ENCODE peak calls at places on chromosome 22, in six cellular contexts. One of them, this sample, is unnamed.

GRCh38 chr22:34403667-34404066 is 483.4 kb upstream of the LARGE1 start:
- DNase-seq in HFF-Myc: no peak
- DNase-seq in K562: no peak
- DNase-seq in RWPE1: no peak
- DNase-seq in adrenal gland: no peak
- DNase-seq in hepatocyte: no peak
- DNase-seq in this sample: no peak

GRCh38 chr22:45548991-45549736 is 46.5 kb downstream of the FBLN1 start:
- DNase-seq in HFF-Myc: peak; percentile 78
- DNase-seq in K562: peak; percentile 41
- DNase-seq in RWPE1: peak; percentile 48
- DNase-seq in adrenal gland: no peak
- DNase-seq in hepatocyte: peak; percentile 82
- DNase-seq in this sample: peak; percentile 85

GRCh38 chr22:23688571-23688970 is 2.2 kb upstream of the RGL4 start:
- DNase-seq in HFF-Myc: no peak
- DNase-seq in K562: no peak
- DNase-seq in RWPE1: no peak
- DNase-seq in adrenal gland: peak; percentile 21
- DNase-seq in hepatocyte: no peak
- DNase-seq in this sample: peak; percentile 63

GRCh38 chr22:24768537-24769374 is 5.8 kb downstream of the PIWIL3 start:
- DNase-seq in HFF-Myc: peak; percentile 26
- DNase-seq in K562: peak; percentile 38
- DNase-seq in RWPE1: peak; percentile 34
- DNase-seq in adrenal gland: peak; percentile 87
- DNase-seq in hepatocyte: peak; percentile 81
- DNase-seq in this sample: no peak

GRCh38 chr22:19595532-19595931 is 71.3 kb upstream of the CLDN5 start:
- DNase-seq in HFF-Myc: no peak
- DNase-seq in K562: no peak
- DNase-seq in RWPE1: no peak
- DNase-seq in adrenal gland: no peak
- DNase-seq in hepatocyte: no peak
- DNase-seq in this sample: peak; percentile 9

GRCh38 chr22:31272522-31273446 is 19.5 kb downstream of the PIK3IP1 start:
- DNase-seq in HFF-Myc: peak; percentile 30
- DNase-seq in K562: peak; percentile 27
- DNase-seq in RWPE1: no peak
- DNase-seq in adrenal gland: peak; percentile 85
- DNase-seq in hepatocyte: peak; percentile 83
- DNase-seq in this sample: no peak

GRCh38 chr22:46528121-46528610 is 9.3 kb downstream of the CELSR1 start:
- DNase-seq in HFF-Myc: no peak
- DNase-seq in K562: no peak
- DNase-seq in RWPE1: peak; percentile 83
- DNase-seq in adrenal gland: no peak
- DNase-seq in hepatocyte: peak; percentile 82
- DNase-seq in this sample: peak; percentile 83

GRCh38 chr22:24430431-24431308 is 3.3 kb downstream of the ADORA2A start:
- DNase-seq in HFF-Myc: no peak
- DNase-seq in K562: no peak
- DNase-seq in RWPE1: no peak
- DNase-seq in adrenal gland: no peak
- DNase-seq in hepatocyte: no peak
- DNase-seq in this sample: peak; percentile 80

GRCh38 chr22:44212936-44213335 is 32.2 kb downstream of the PARVG start:
- DNase-seq in HFF-Myc: no peak
- DNase-seq in K562: no peak
- DNase-seq in RWPE1: no peak
- DNase-seq in adrenal gland: no peak
- DNase-seq in hepatocyte: no peak
- DNase-seq in this sample: no peak

GRCh38 chr22:45528046-45528445 is 25.4 kb downstream of the FBLN1 start:
- DNase-seq in HFF-Myc: no peak
- DNase-seq in K562: no peak
- DNase-seq in RWPE1: no peak
- DNase-seq in adrenal gland: no peak
- DNase-seq in hepatocyte: no peak
- DNase-seq in this sample: no peak

GRCh38 chr22:41285441-41285819 is 557 bp downstream of the RANGAP1 start:
- DNase-seq in HFF-Myc: no peak
- DNase-seq in K562: peak; percentile 69
- DNase-seq in RWPE1: peak; percentile 81
- DNase-seq in adrenal gland: peak; percentile 94
- DNase-seq in hepatocyte: peak; percentile 92
- DNase-seq in this sample: no peak

GRCh38 chr22:25358421-25359170 is 139.2 kb downstream of the CRYBB2 start:
- DNase-seq in HFF-Myc: no peak
- DNase-seq in K562: no peak
- DNase-seq in RWPE1: no peak
- DNase-seq in adrenal gland: no peak
- DNase-seq in hepatocyte: no peak
- DNase-seq in this sample: peak; percentile 87

GRCh38 chr22:25970348-25970995 is 198.8 kb upstream of the SEZ6L start:
- DNase-seq in HFF-Myc: no peak
- DNase-seq in K562: no peak
- DNase-seq in RWPE1: no peak
- DNase-seq in adrenal gland: no peak
- DNase-seq in hepatocyte: peak; percentile 8
- DNase-seq in this sample: no peak

GRCh38 chr22:46013460-46014416 is 36.8 kb upstream of the WNT7B start:
- DNase-seq in HFF-Myc: peak; percentile 89
- DNase-seq in K562: peak; percentile 89
- DNase-seq in RWPE1: peak; percentile 92
- DNase-seq in adrenal gland: peak; percentile 98
- DNase-seq in hepatocyte: peak; percentile 98
- DNase-seq in this sample: peak; percentile 98

GRCh38 chr22:29706493-29706892 is 13.3 kb upstream of the CABP7 start:
- DNase-seq in HFF-Myc: no peak
- DNase-seq in K562: no peak
- DNase-seq in RWPE1: no peak
- DNase-seq in adrenal gland: no peak
- DNase-seq in hepatocyte: no peak
- DNase-seq in this sample: no peak

GRCh38 chr22:19786264-19786585 is 25.6 kb downstream of the TBX1 start:
- DNase-seq in HFF-Myc: no peak
- DNase-seq in K562: no peak
- DNase-seq in RWPE1: no peak
- DNase-seq in adrenal gland: no peak
- DNase-seq in hepatocyte: no peak
- DNase-seq in this sample: peak; percentile 80

GRCh38 chr22:43337946-43338345 is 5.2 kb downstream of the SCUBE1 start:
- DNase-seq in HFF-Myc: no peak
- DNase-seq in K562: no peak
- DNase-seq in RWPE1: no peak
- DNase-seq in adrenal gland: no peak
- DNase-seq in hepatocyte: no peak
- DNase-seq in this sample: no peak

GRCh38 chr22:24068717-24069116 is 57.6 kb downstream of the CABIN1 start:
- DNase-seq in HFF-Myc: no peak
- DNase-seq in K562: no peak
- DNase-seq in RWPE1: no peak
- DNase-seq in adrenal gland: no peak
- DNase-seq in hepatocyte: no peak
- DNase-seq in this sample: no peak

GRCh38 chr22:44583854-44584253 is 85.8 kb upstream of the RTL6 start:
- DNase-seq in HFF-Myc: no peak
- DNase-seq in K562: no peak
- DNase-seq in RWPE1: no peak
- DNase-seq in adrenal gland: no peak
- DNase-seq in hepatocyte: no peak
- DNase-seq in this sample: peak; percentile 72

GRCh38 chr22:44862981-44863860 is 110.8 kb downstream of the ARHGAP8 start:
- DNase-seq in HFF-Myc: no peak
- DNase-seq in K562: peak; percentile 61
- DNase-seq in RWPE1: no peak
- DNase-seq in adrenal gland: no peak
- DNase-seq in hepatocyte: no peak
- DNase-seq in this sample: no peak

GRCh38 chr22:42961815-42962214 is 53.1 kb downstream of the PACSIN2 start:
- DNase-seq in HFF-Myc: no peak
- DNase-seq in K562: no peak
- DNase-seq in RWPE1: no peak
- DNase-seq in adrenal gland: peak; percentile 52
- DNase-seq in hepatocyte: no peak
- DNase-seq in this sample: no peak

GRCh38 chr22:39090426-39091064 is 6.5 kb upstream of the APOBEC3H start:
- DNase-seq in HFF-Myc: no peak
- DNase-seq in K562: no peak
- DNase-seq in RWPE1: peak; percentile 73
- DNase-seq in adrenal gland: no peak
- DNase-seq in hepatocyte: no peak
- DNase-seq in this sample: no peak

GRCh38 chr22:40498454-40499186 is 128.2 kb downstream of the SGSM3 start:
- DNase-seq in HFF-Myc: peak; percentile 80
- DNase-seq in K562: peak; percentile 11
- DNase-seq in RWPE1: peak; percentile 79
- DNase-seq in adrenal gland: no peak
- DNase-seq in hepatocyte: peak; percentile 63
- DNase-seq in this sample: no peak

GRCh38 chr22:46007003-46007847 is 30.3 kb upstream of the WNT7B start:
- DNase-seq in HFF-Myc: no peak
- DNase-seq in K562: no peak
- DNase-seq in RWPE1: peak; percentile 85
- DNase-seq in adrenal gland: peak; percentile 83
- DNase-seq in hepatocyte: no peak
- DNase-seq in this sample: peak; percentile 88

GRCh38 chr22:42724062-42724461 is 3.4 kb upstream of the A4GALT start:
- DNase-seq in HFF-Myc: no peak
- DNase-seq in K562: no peak
- DNase-seq in RWPE1: no peak
- DNase-seq in adrenal gland: no peak
- DNase-seq in hepatocyte: no peak
- DNase-seq in this sample: no peak

GRCh38 chr22:23313791-23314567 is 133.7 kb downstream of the BCR start:
- DNase-seq in HFF-Myc: no peak
- DNase-seq in K562: no peak
- DNase-seq in RWPE1: no peak
- DNase-seq in adrenal gland: peak; percentile 43
- DNase-seq in hepatocyte: no peak
- DNase-seq in this sample: no peak

GRCh38 chr22:45542001-45542520 is 39.4 kb downstream of the FBLN1 start:
- DNase-seq in HFF-Myc: no peak
- DNase-seq in K562: no peak
- DNase-seq in RWPE1: no peak
- DNase-seq in adrenal gland: no peak
- DNase-seq in hepatocyte: no peak
- DNase-seq in this sample: no peak

GRCh38 chr22:29043906-29044575 is 17.6 kb downstream of the C22orf31 start:
- DNase-seq in HFF-Myc: no peak
- DNase-seq in K562: no peak
- DNase-seq in RWPE1: peak; percentile 5
- DNase-seq in adrenal gland: no peak
- DNase-seq in hepatocyte: no peak
- DNase-seq in this sample: no peak

GRCh38 chr22:19717691-19718254 is 3.5 kb downstream of the SEPTIN5 start:
- DNase-seq in HFF-Myc: no peak
- DNase-seq in K562: no peak
- DNase-seq in RWPE1: peak; percentile 65
- DNase-seq in adrenal gland: peak; percentile 79
- DNase-seq in hepatocyte: peak; percentile 81
- DNase-seq in this sample: no peak

GRCh38 chr22:41725510-41726110 is 26.3 kb downstream of the MEI1 start:
- DNase-seq in HFF-Myc: no peak
- DNase-seq in K562: peak; percentile 55
- DNase-seq in RWPE1: no peak
- DNase-seq in adrenal gland: no peak
- DNase-seq in hepatocyte: peak; percentile 11
- DNase-seq in this sample: no peak

GRCh38 chr22:23402275-23403151 is 177.6 kb downstream of the IGLL1 start:
- DNase-seq in HFF-Myc: no peak
- DNase-seq in K562: peak; percentile 91
- DNase-seq in RWPE1: peak; percentile 74
- DNase-seq in adrenal gland: peak; percentile 82
- DNase-seq in hepatocyte: peak; percentile 97
- DNase-seq in this sample: peak; percentile 76

GRCh38 chr22:20862540-20862939 is 3.7 kb downstream of the SNAP29 start:
- DNase-seq in HFF-Myc: no peak
- DNase-seq in K562: no peak
- DNase-seq in RWPE1: no peak
- DNase-seq in adrenal gland: no peak
- DNase-seq in hepatocyte: no peak
- DNase-seq in this sample: no peak

GRCh38 chr22:20857247-20857643 is 1.4 kb downstream of the PI4KA start:
- DNase-seq in HFF-Myc: no peak
- DNase-seq in K562: no peak
- DNase-seq in RWPE1: no peak
- DNase-seq in adrenal gland: peak; percentile 63
- DNase-seq in hepatocyte: no peak
- DNase-seq in this sample: no peak

GRCh38 chr22:20857838-20858614 is 585 bp downstream of the PI4KA start:
- DNase-seq in HFF-Myc: peak; percentile 25
- DNase-seq in K562: peak; percentile 100
- DNase-seq in RWPE1: peak; percentile 50
- DNase-seq in adrenal gland: peak; percentile 91
- DNase-seq in hepatocyte: peak; percentile 94
- DNase-seq in this sample: peak; percentile 96

GRCh38 chr22:20859615-20860014 is 808 bp downstream of the SNAP29 start:
- DNase-seq in HFF-Myc: no peak
- DNase-seq in K562: no peak
- DNase-seq in RWPE1: no peak
- DNase-seq in adrenal gland: no peak
- DNase-seq in hepatocyte: no peak
- DNase-seq in this sample: no peak

GRCh38 chr22:20858615-20859416 is at the start of the genes PI4KA and SNAP29:
- DNase-seq in HFF-Myc: peak; percentile 91
- DNase-seq in K562: peak; percentile 100
- DNase-seq in RWPE1: peak; percentile 94
- DNase-seq in adrenal gland: peak; percentile 99
- DNase-seq in hepatocyte: peak; percentile 100
- DNase-seq in this sample: peak; percentile 99
- TF ChIP-seq CTCF in HFF-Myc: no peak
- TF ChIP-seq CTCF in K562: peak; percentile 42
- TF ChIP-seq CTCF in RWPE1: no peak
- TF ChIP-seq CTCF in adrenal gland: no peak
- TF ChIP-seq CTCF in hepatocyte: no peak
- TF ChIP-seq CTCF in this sample: no peak

GRCh38 chr22:36977401-36977861 is 41.8 kb downstream of the TST start:
- DNase-seq in HFF-Myc: no peak
- DNase-seq in K562: peak; percentile 63
- DNase-seq in RWPE1: no peak
- DNase-seq in adrenal gland: peak; percentile 71
- DNase-seq in hepatocyte: peak; percentile 79
- DNase-seq in this sample: no peak
- TF ChIP-seq CTCF in HFF-Myc: peak; percentile 43
- TF ChIP-seq CTCF in K562: peak; percentile 61
- TF ChIP-seq CTCF in RWPE1: no peak
- TF ChIP-seq CTCF in adrenal gland: peak; percentile 21
- TF ChIP-seq CTCF in hepatocyte: peak; percentile 48
- TF ChIP-seq CTCF in this sample: no peak

GRCh38 chr22:37996515-37997246 is 12.3 kb upstream of the SOX10 start:
- DNase-seq in HFF-Myc: no peak
- DNase-seq in K562: no peak
- DNase-seq in RWPE1: no peak
- DNase-seq in adrenal gland: no peak
- DNase-seq in hepatocyte: no peak
- DNase-seq in this sample: no peak
- TF ChIP-seq CTCF in HFF-Myc: no peak
- TF ChIP-seq CTCF in K562: no peak
- TF ChIP-seq CTCF in RWPE1: no peak
- TF ChIP-seq CTCF in adrenal gland: no peak
- TF ChIP-seq CTCF in hepatocyte: no peak
- TF ChIP-seq CTCF in this sample: no peak

GRCh38 chr22:22168941-22169867 is 75.4 kb upstream of the VPREB1 start:
- DNase-seq in HFF-Myc: no peak
- DNase-seq in K562: no peak
- DNase-seq in RWPE1: no peak
- DNase-seq in adrenal gland: no peak
- DNase-seq in hepatocyte: no peak
- DNase-seq in this sample: no peak
- TF ChIP-seq CTCF in HFF-Myc: no peak
- TF ChIP-seq CTCF in K562: no peak
- TF ChIP-seq CTCF in RWPE1: no peak
- TF ChIP-seq CTCF in adrenal gland: no peak
- TF ChIP-seq CTCF in hepatocyte: no peak
- TF ChIP-seq CTCF in this sample: no peak